ENCODE peak calls at places on chromosomes 2 and 18, in four cellular contexts. B is CD8-positive, alpha-beta memory T cell; P is germinal center; U is T-helper 17 cell. W is an unnamed sample.
A peak's percentile ranks its signal among the peaks of the same experiment; 100 is the strongest.

GRCh38 chr2:105896765-105897163 is 152.1 kb downstream of the NCK2 start:
- DNase-seq in U (no peak), P (no peak), B (no peak), W (no peak)

GRCh38 chr18:34929336-34929780 is 111.9 kb upstream of the MAPRE2 start:
- DNase-seq in B (no peak), P (no peak), U (no peak), W (no peak)

GRCh38 chr2:26807788-26808460 is 22.1 kb downstream of the CENPA start:
- DNase-seq in U (no peak), P (no peak), B (no peak), W (no peak)

GRCh38 chr2:127581516-127582490 is 46.3 kb downstream of the MYO7B start:
- DNase-seq in U (no peak), P (no peak), B (no peak), W (no peak)

GRCh38 chr2:196783431-196784094 is 15.9 kb downstream of the GTF3C3 start:
- DNase-seq in P (no peak), B (no peak), U (no peak), W (no peak)

GRCh38 chr2:74648009-74648443 is at the start of gene M1AP:
- DNase-seq in P (peak; percentile 36), U (no peak), B (no peak), W (no peak)

GRCh38 chr2:217849576-217849975 is 153.2 kb downstream of the TNS1 start:
- DNase-seq in B (no peak), P (no peak), U (no peak), W (no peak)

GRCh38 chr2:166610180-166610919 is 116.3 kb upstream of the SCN7A start:
- DNase-seq in U (no peak), B (no peak), P (peak; percentile 41), W (no peak)

GRCh38 chr2:24948506-24948905 is 23.2 kb downstream of the DNAJC27 start:
- DNase-seq in U (no peak), B (no peak), P (no peak), W (no peak)

GRCh38 chr2:10346929-10347558 is 44.3 kb downstream of the HPCAL1 start:
- DNase-seq in U (no peak), B (no peak), P (no peak), W (no peak)

GRCh38 chr2:134127496-134127895 is 126.4 kb upstream of the MGAT5 start:
- DNase-seq in B (peak; percentile 8), U (peak; percentile 35), P (no peak), W (peak; percentile 54)

GRCh38 chr2:232871835-232872736 is 2.0 kb downstream of the SNORC start:
- DNase-seq in U (no peak), B (no peak), P (no peak), W (no peak)

GRCh38 chr2:10490806-10491291 is 42.7 kb upstream of the ODC1 start:
- DNase-seq in P (no peak), U (no peak), B (no peak), W (no peak)

GRCh38 chr2:48135797-48136196 is 229.5 kb upstream of the FBXO11 start:
- DNase-seq in P (no peak), B (no peak), U (no peak), W (no peak)

W was measured in activated T-helper 9 cell treated with anti-CD3 and anti-CD28 coated beads, Interleukin-2, amount 50 U/mL, for 16 hours.